ENCODE peak calls at places on chromosomes 6 and 20, in nine cellular contexts. One of them, this sample, is unnamed.

GRCh38 chr6:7758456-7758855 is 32.6 kb downstream of the BMP6 start:
- DNase-seq in right cardiac atrium: peak
- DNase-seq in fibroblast of pulmonary artery: peak
- DNase-seq in foreskin fibroblast: peak
- DNase-seq in stomach: no peak
- DNase-seq in right lobe of liver: no peak
- DNase-seq in CD4-positive, CD25-positive, alpha-beta regulatory T cell: no peak
- DNase-seq in mammary epithelial cell: peak
- DNase-seq in ovary: no peak
- DNase-seq in this sample: peak

GRCh38 chr20:48983423-48984400 is 62.2 kb downstream of the ARFGEF2 start:
- DNase-seq in right cardiac atrium: peak
- DNase-seq in fibroblast of pulmonary artery: peak
- DNase-seq in foreskin fibroblast: peak
- DNase-seq in stomach: peak
- DNase-seq in right lobe of liver: no peak
- DNase-seq in CD4-positive, CD25-positive, alpha-beta regulatory T cell: no peak
- DNase-seq in mammary epithelial cell: peak
- DNase-seq in ovary: no peak
- DNase-seq in this sample: peak

GRCh38 chr6:20746024-20746423 is 211.8 kb downstream of the CDKAL1 start:
- DNase-seq in right cardiac atrium: no peak
- DNase-seq in fibroblast of pulmonary artery: no peak
- DNase-seq in foreskin fibroblast: no peak
- DNase-seq in stomach: no peak
- DNase-seq in right lobe of liver: no peak
- DNase-seq in CD4-positive, CD25-positive, alpha-beta regulatory T cell: peak
- DNase-seq in mammary epithelial cell: peak
- DNase-seq in ovary: no peak
- DNase-seq in this sample: no peak

GRCh38 chr20:10910535-10911239 is 236.9 kb upstream of the JAG1 start:
- DNase-seq in right cardiac atrium: no peak
- DNase-seq in fibroblast of pulmonary artery: peak
- DNase-seq in foreskin fibroblast: no peak
- DNase-seq in stomach: no peak
- DNase-seq in right lobe of liver: no peak
- DNase-seq in CD4-positive, CD25-positive, alpha-beta regulatory T cell: no peak
- DNase-seq in mammary epithelial cell: no peak
- DNase-seq in ovary: no peak
- DNase-seq in this sample: no peak

GRCh38 chr6:13943943-13944342 is 19.2 kb downstream of the RNF182 start:
- DNase-seq in right cardiac atrium: no peak
- DNase-seq in fibroblast of pulmonary artery: no peak
- DNase-seq in foreskin fibroblast: no peak
- DNase-seq in stomach: no peak
- DNase-seq in right lobe of liver: no peak
- DNase-seq in CD4-positive, CD25-positive, alpha-beta regulatory T cell: no peak
- DNase-seq in mammary epithelial cell: no peak
- DNase-seq in ovary: no peak
- DNase-seq in this sample: no peak

GRCh38 chr20:35443003-35443402 is 5.0 kb upstream of the GDF5 start:
- DNase-seq in right cardiac atrium: no peak
- DNase-seq in fibroblast of pulmonary artery: peak
- DNase-seq in foreskin fibroblast: peak
- DNase-seq in stomach: no peak
- DNase-seq in right lobe of liver: no peak
- DNase-seq in CD4-positive, CD25-positive, alpha-beta regulatory T cell: no peak
- DNase-seq in mammary epithelial cell: no peak
- DNase-seq in ovary: no peak
- DNase-seq in this sample: peak

GRCh38 chr6:112153926-112154621 is 66.7 kb downstream of the FAM229B start:
- DNase-seq in right cardiac atrium: no peak
- DNase-seq in fibroblast of pulmonary artery: peak
- DNase-seq in foreskin fibroblast: peak
- DNase-seq in stomach: no peak
- DNase-seq in right lobe of liver: no peak
- DNase-seq in CD4-positive, CD25-positive, alpha-beta regulatory T cell: no peak
- DNase-seq in mammary epithelial cell: peak
- DNase-seq in ovary: no peak
- DNase-seq in this sample: peak

GRCh38 chr6:169106176-169106575 is 147.5 kb downstream of the THBS2 start:
- DNase-seq in right cardiac atrium: no peak
- DNase-seq in fibroblast of pulmonary artery: peak
- DNase-seq in foreskin fibroblast: peak
- DNase-seq in stomach: no peak
- DNase-seq in right lobe of liver: no peak
- DNase-seq in CD4-positive, CD25-positive, alpha-beta regulatory T cell: no peak
- DNase-seq in mammary epithelial cell: no peak
- DNase-seq in ovary: no peak
- DNase-seq in this sample: no peak

GRCh38 chr6:35411066-35411465 is 41.1 kb upstream of the FANCE start:
- DNase-seq in right cardiac atrium: no peak
- DNase-seq in fibroblast of pulmonary artery: no peak
- DNase-seq in foreskin fibroblast: no peak
- DNase-seq in stomach: no peak
- DNase-seq in right lobe of liver: no peak
- DNase-seq in CD4-positive, CD25-positive, alpha-beta regulatory T cell: peak
- DNase-seq in mammary epithelial cell: no peak
- DNase-seq in ovary: no peak
- DNase-seq in this sample: no peak

GRCh38 chr20:21781446-21782075 is 76.1 kb downstream of the PAX1 start:
- DNase-seq in right cardiac atrium: no peak
- DNase-seq in fibroblast of pulmonary artery: no peak
- DNase-seq in foreskin fibroblast: no peak
- DNase-seq in stomach: no peak
- DNase-seq in right lobe of liver: no peak
- DNase-seq in CD4-positive, CD25-positive, alpha-beta regulatory T cell: no peak
- DNase-seq in mammary epithelial cell: no peak
- DNase-seq in ovary: no peak
- DNase-seq in this sample: no peak

GRCh38 chr6:166691199-166691598 is 64.1 kb upstream of the RPS6KA2 start:
- DNase-seq in right cardiac atrium: peak
- DNase-seq in fibroblast of pulmonary artery: peak
- DNase-seq in foreskin fibroblast: no peak
- DNase-seq in stomach: no peak
- DNase-seq in right lobe of liver: no peak
- DNase-seq in CD4-positive, CD25-positive, alpha-beta regulatory T cell: no peak
- DNase-seq in mammary epithelial cell: peak
- DNase-seq in ovary: no peak
- DNase-seq in this sample: no peak

GRCh38 chr6:140661691-140662090 is 1287.2 kb upstream of the CITED2 start:
- DNase-seq in right cardiac atrium: no peak
- DNase-seq in fibroblast of pulmonary artery: no peak
- DNase-seq in foreskin fibroblast: no peak
- DNase-seq in stomach: no peak
- DNase-seq in right lobe of liver: no peak
- DNase-seq in CD4-positive, CD25-positive, alpha-beta regulatory T cell: no peak
- DNase-seq in mammary epithelial cell: no peak
- DNase-seq in ovary: no peak
- DNase-seq in this sample: peak

GRCh38 chr6:112296122-112296521 is 41.8 kb upstream of the LAMA4 start:
- DNase-seq in right cardiac atrium: no peak
- DNase-seq in fibroblast of pulmonary artery: peak
- DNase-seq in foreskin fibroblast: peak
- DNase-seq in stomach: no peak
- DNase-seq in right lobe of liver: no peak
- DNase-seq in CD4-positive, CD25-positive, alpha-beta regulatory T cell: no peak
- DNase-seq in mammary epithelial cell: peak
- DNase-seq in ovary: no peak
- DNase-seq in this sample: peak

DNA sequence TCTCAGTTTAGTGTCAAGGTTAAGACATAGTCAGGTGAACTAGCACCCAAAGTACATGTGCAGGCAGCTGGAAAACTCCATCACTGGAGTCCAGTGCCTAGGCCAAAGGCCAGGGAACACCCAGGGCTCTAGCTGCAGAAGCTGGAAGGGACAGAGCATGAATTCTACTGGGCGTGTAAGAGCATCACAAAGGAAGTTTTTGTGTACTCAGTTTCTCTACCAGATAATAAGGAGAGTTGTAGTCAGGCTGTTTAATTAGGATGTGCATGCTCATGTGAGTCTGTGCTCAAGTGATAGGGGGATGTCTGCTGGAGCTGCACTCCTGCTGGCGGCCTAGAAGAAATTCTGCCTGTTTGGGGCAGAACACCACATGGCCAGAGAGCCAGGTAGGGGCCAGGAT is 8.1 kb downstream of the L3MBTL1 start:
- DNase-seq in right cardiac atrium: no peak
- DNase-seq in fibroblast of pulmonary artery: no peak
- DNase-seq in foreskin fibroblast: no peak
- DNase-seq in stomach: no peak
- DNase-seq in right lobe of liver: no peak
- DNase-seq in CD4-positive, CD25-positive, alpha-beta regulatory T cell: no peak
- DNase-seq in mammary epithelial cell: no peak
- DNase-seq in ovary: no peak
- DNase-seq in this sample: no peak
- H3K4me3 ChIP-seq in right cardiac atrium: no peak
- H3K4me3 ChIP-seq in fibroblast of pulmonary artery: no peak
- H3K4me3 ChIP-seq in foreskin fibroblast: peak
- H3K4me3 ChIP-seq in stomach: no peak
- H3K4me3 ChIP-seq in right lobe of liver: no peak
- H3K4me3 ChIP-seq in CD4-positive, CD25-positive, alpha-beta regulatory T cell: peak
- H3K4me3 ChIP-seq in mammary epithelial cell: no peak
- H3K4me3 ChIP-seq in ovary: no peak
- H3K4me3 ChIP-seq in this sample: no peak

GRCh38 chr6:30893001-30893591 is 8.8 kb downstream of the DDR1 start:
- DNase-seq in right cardiac atrium: no peak
- DNase-seq in fibroblast of pulmonary artery: no peak
- DNase-seq in foreskin fibroblast: no peak
- DNase-seq in stomach: no peak
- DNase-seq in right lobe of liver: peak
- DNase-seq in CD4-positive, CD25-positive, alpha-beta regulatory T cell: no peak
- DNase-seq in mammary epithelial cell: no peak
- DNase-seq in ovary: no peak
- DNase-seq in this sample: no peak

GRCh38 chr6:30895343-30895742 is 11.0 kb downstream of the DDR1 start:
- DNase-seq in right cardiac atrium: no peak
- DNase-seq in fibroblast of pulmonary artery: no peak
- DNase-seq in foreskin fibroblast: no peak
- DNase-seq in stomach: no peak
- DNase-seq in right lobe of liver: no peak
- DNase-seq in CD4-positive, CD25-positive, alpha-beta regulatory T cell: no peak
- DNase-seq in mammary epithelial cell: no peak
- DNase-seq in ovary: no peak
- DNase-seq in this sample: no peak

GRCh38 chr6:30894935-30895334 is 10.6 kb downstream of the DDR1 start:
- DNase-seq in right cardiac atrium: no peak
- DNase-seq in fibroblast of pulmonary artery: no peak
- DNase-seq in foreskin fibroblast: no peak
- DNase-seq in stomach: no peak
- DNase-seq in right lobe of liver: no peak
- DNase-seq in CD4-positive, CD25-positive, alpha-beta regulatory T cell: no peak
- DNase-seq in mammary epithelial cell: no peak
- DNase-seq in ovary: no peak
- DNase-seq in this sample: no peak

GRCh38 chr6:30893666-30894065 is 9.3 kb downstream of the DDR1 start:
- DNase-seq in right cardiac atrium: no peak
- DNase-seq in fibroblast of pulmonary artery: no peak
- DNase-seq in foreskin fibroblast: no peak
- DNase-seq in stomach: no peak
- DNase-seq in right lobe of liver: no peak
- DNase-seq in CD4-positive, CD25-positive, alpha-beta regulatory T cell: no peak
- DNase-seq in mammary epithelial cell: no peak
- DNase-seq in ovary: no peak
- DNase-seq in this sample: no peak

GRCh38 chr6:30894381-30894780 is 10.1 kb downstream of the DDR1 start:
- DNase-seq in right cardiac atrium: no peak
- DNase-seq in fibroblast of pulmonary artery: no peak
- DNase-seq in foreskin fibroblast: no peak
- DNase-seq in stomach: no peak
- DNase-seq in right lobe of liver: no peak
- DNase-seq in CD4-positive, CD25-positive, alpha-beta regulatory T cell: no peak
- DNase-seq in mammary epithelial cell: no peak
- DNase-seq in ovary: no peak
- DNase-seq in this sample: no peak
- H3K4me3 ChIP-seq in right cardiac atrium: no peak
- H3K4me3 ChIP-seq in fibroblast of pulmonary artery: no peak
- H3K4me3 ChIP-seq in foreskin fibroblast: no peak
- H3K4me3 ChIP-seq in stomach: no peak
- H3K4me3 ChIP-seq in right lobe of liver: no peak
- H3K4me3 ChIP-seq in CD4-positive, CD25-positive, alpha-beta regulatory T cell: no peak
- H3K4me3 ChIP-seq in mammary epithelial cell: no peak
- H3K4me3 ChIP-seq in ovary: no peak
- H3K4me3 ChIP-seq in this sample: no peak

DNA sequence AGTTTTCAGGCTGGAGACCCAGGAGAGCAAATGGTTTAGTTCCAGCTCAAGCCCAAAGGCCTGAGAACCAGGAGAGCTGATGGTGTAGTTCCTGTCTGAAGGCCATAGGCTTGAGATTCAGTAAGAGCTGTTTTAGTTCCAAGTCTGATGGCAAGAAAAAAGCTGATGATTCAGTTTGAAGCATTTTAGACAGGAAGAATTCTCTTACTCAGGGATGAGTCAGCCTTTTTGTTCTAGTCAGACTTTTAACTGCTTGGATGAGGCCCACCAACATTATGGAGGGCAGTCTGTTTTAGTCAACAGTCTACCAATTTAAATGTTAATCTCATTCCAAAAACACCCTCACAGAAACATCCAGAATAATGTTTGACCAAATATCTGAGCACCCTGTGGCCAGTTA is 2.5 kb downstream of the ZSCAN26 start:
- DNase-seq in right cardiac atrium: no peak
- DNase-seq in fibroblast of pulmonary artery: peak
- DNase-seq in foreskin fibroblast: peak
- DNase-seq in stomach: no peak
- DNase-seq in right lobe of liver: no peak
- DNase-seq in CD4-positive, CD25-positive, alpha-beta regulatory T cell: no peak
- DNase-seq in mammary epithelial cell: peak
- DNase-seq in ovary: no peak
- DNase-seq in this sample: peak
- H3K4me3 ChIP-seq in right cardiac atrium: no peak
- H3K4me3 ChIP-seq in fibroblast of pulmonary artery: no peak
- H3K4me3 ChIP-seq in foreskin fibroblast: no peak
- H3K4me3 ChIP-seq in stomach: no peak
- H3K4me3 ChIP-seq in right lobe of liver: no peak
- H3K4me3 ChIP-seq in CD4-positive, CD25-positive, alpha-beta regulatory T cell: no peak
- H3K4me3 ChIP-seq in mammary epithelial cell: no peak
- H3K4me3 ChIP-seq in ovary: no peak
- H3K4me3 ChIP-seq in this sample: no peak

DNA sequence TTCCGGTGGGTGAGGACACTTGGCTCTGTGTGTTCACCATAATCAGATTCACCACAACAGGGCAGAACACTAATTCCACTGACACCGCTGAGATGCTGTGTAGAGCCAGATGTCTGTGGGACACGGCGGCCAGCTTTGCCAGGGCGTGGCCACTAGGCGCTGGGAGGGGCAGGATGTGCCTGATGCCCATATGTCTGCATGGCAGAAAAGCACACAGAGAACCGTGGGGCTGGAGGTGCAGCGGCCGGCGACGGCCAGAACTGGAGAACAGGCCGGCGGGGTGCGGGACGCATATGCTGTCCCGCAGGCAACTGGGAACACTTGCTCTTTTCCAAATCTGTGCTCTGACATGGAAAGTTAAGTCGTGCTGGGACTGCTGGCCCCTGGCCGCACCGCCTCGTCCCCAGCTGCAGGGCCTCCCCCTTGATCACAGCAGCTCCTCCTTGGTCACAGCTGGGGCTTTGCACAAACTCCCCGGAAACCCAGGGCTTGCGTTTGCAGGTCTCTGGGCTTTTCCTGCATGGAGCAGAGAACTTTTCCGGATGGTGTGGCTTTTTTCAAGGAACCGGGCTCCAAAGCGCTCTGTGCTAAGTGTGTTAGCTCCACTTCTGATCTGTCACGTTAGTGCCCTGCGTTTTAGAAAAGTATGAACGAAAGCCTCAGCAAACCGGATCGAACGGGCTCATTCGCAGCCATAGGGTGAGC is 31.1 kb downstream of the NTSR1 start:
- DNase-seq in right cardiac atrium: no peak
- DNase-seq in fibroblast of pulmonary artery: no peak
- DNase-seq in foreskin fibroblast: peak
- DNase-seq in stomach: no peak
- DNase-seq in right lobe of liver: peak
- DNase-seq in CD4-positive, CD25-positive, alpha-beta regulatory T cell: peak
- DNase-seq in mammary epithelial cell: no peak
- DNase-seq in ovary: no peak
- DNase-seq in this sample: peak
- H3K4me3 ChIP-seq in right cardiac atrium: no peak
- H3K4me3 ChIP-seq in fibroblast of pulmonary artery: peak
- H3K4me3 ChIP-seq in foreskin fibroblast: peak
- H3K4me3 ChIP-seq in stomach: peak
- H3K4me3 ChIP-seq in right lobe of liver: no peak
- H3K4me3 ChIP-seq in CD4-positive, CD25-positive, alpha-beta regulatory T cell: peak
- H3K4me3 ChIP-seq in mammary epithelial cell: no peak
- H3K4me3 ChIP-seq in ovary: no peak
- H3K4me3 ChIP-seq in this sample: peak

This sample was measured in AG10803.